ENCODE peak calls at places on chromosomes 5 and 9, in eight cellular contexts. One of them, this sample, is unnamed.

GRCh38 chr5:107672212-107673105 is 1.7 kb upstream of the EFNA5 start:
- DNase-seq in esophagus squamous epithelium: no peak
- DNase-seq in fibroblast of pulmonary artery: peak
- DNase-seq in coronary artery: peak
- DNase-seq in AG04450: peak
- DNase-seq in K562: peak
- DNase-seq in HL-60: no peak
- DNase-seq in cardiac muscle cell: peak
- DNase-seq in this sample: peak

GRCh38 chr9:13614060-13614459 is 334.6 kb upstream of the MPDZ start:
- DNase-seq in K562: no peak
- DNase-seq in esophagus squamous epithelium: no peak
- DNase-seq in HL-60: no peak
- DNase-seq in coronary artery: no peak
- DNase-seq in AG04450: no peak
- DNase-seq in fibroblast of pulmonary artery: no peak
- DNase-seq in cardiac muscle cell: no peak
- DNase-seq in this sample: no peak

GRCh38 chr5:72065751-72066255 is 41.5 kb upstream of the MAP1B start:
- DNase-seq in fibroblast of pulmonary artery: peak
- DNase-seq in esophagus squamous epithelium: no peak
- DNase-seq in coronary artery: no peak
- DNase-seq in cardiac muscle cell: peak
- DNase-seq in HL-60: no peak
- DNase-seq in K562: no peak
- DNase-seq in AG04450: no peak
- DNase-seq in this sample: peak

GRCh38 chr9:26863074-26863473 is 29.5 kb downstream of the CAAP1 start:
- DNase-seq in fibroblast of pulmonary artery: peak
- DNase-seq in coronary artery: no peak
- DNase-seq in HL-60: no peak
- DNase-seq in esophagus squamous epithelium: no peak
- DNase-seq in AG04450: no peak
- DNase-seq in cardiac muscle cell: no peak
- DNase-seq in K562: no peak
- DNase-seq in this sample: peak

GRCh38 chr5:132219981-132220380 is 7.7 kb downstream of the P4HA2 start:
- DNase-seq in coronary artery: no peak
- DNase-seq in esophagus squamous epithelium: no peak
- DNase-seq in HL-60: no peak
- DNase-seq in fibroblast of pulmonary artery: no peak
- DNase-seq in AG04450: no peak
- DNase-seq in K562: no peak
- DNase-seq in cardiac muscle cell: no peak
- DNase-seq in this sample: no peak

GRCh38 chr9:36486933-36487481 is 85.7 kb upstream of the MELK start:
- DNase-seq in fibroblast of pulmonary artery: peak
- DNase-seq in AG04450: no peak
- DNase-seq in coronary artery: peak
- DNase-seq in esophagus squamous epithelium: no peak
- DNase-seq in K562: peak
- DNase-seq in cardiac muscle cell: no peak
- DNase-seq in HL-60: peak
- DNase-seq in this sample: no peak

GRCh38 chr5:86979801-86980510 is 287.7 kb upstream of the RASA1 start:
- DNase-seq in HL-60: peak
- DNase-seq in esophagus squamous epithelium: no peak
- DNase-seq in cardiac muscle cell: no peak
- DNase-seq in AG04450: peak
- DNase-seq in fibroblast of pulmonary artery: peak
- DNase-seq in coronary artery: no peak
- DNase-seq in K562: no peak
- DNase-seq in this sample: peak

GRCh38 chr9:134738869-134739659 is 97.5 kb downstream of the COL5A1 start:
- DNase-seq in coronary artery: no peak
- DNase-seq in esophagus squamous epithelium: no peak
- DNase-seq in K562: peak
- DNase-seq in HL-60: no peak
- DNase-seq in fibroblast of pulmonary artery: peak
- DNase-seq in cardiac muscle cell: peak
- DNase-seq in AG04450: peak
- DNase-seq in this sample: peak

GRCh38 chr5:162391848-162392247 is 324.3 kb downstream of the GABRG2 start:
- DNase-seq in cardiac muscle cell: no peak
- DNase-seq in K562: no peak
- DNase-seq in HL-60: no peak
- DNase-seq in esophagus squamous epithelium: no peak
- DNase-seq in AG04450: no peak
- DNase-seq in coronary artery: no peak
- DNase-seq in fibroblast of pulmonary artery: no peak
- DNase-seq in this sample: no peak

GRCh38 chr5:31741496-31741895 is 102.6 kb downstream of the PDZD2 start:
- DNase-seq in HL-60: no peak
- DNase-seq in coronary artery: no peak
- DNase-seq in esophagus squamous epithelium: no peak
- DNase-seq in AG04450: no peak
- DNase-seq in K562: no peak
- DNase-seq in cardiac muscle cell: no peak
- DNase-seq in fibroblast of pulmonary artery: no peak
- DNase-seq in this sample: no peak

GRCh38 chr5:131109540-131110255 is 55.4 kb downstream of the HINT1 start:
- DNase-seq in coronary artery: no peak
- DNase-seq in cardiac muscle cell: peak
- DNase-seq in HL-60: no peak
- DNase-seq in AG04450: no peak
- DNase-seq in esophagus squamous epithelium: no peak
- DNase-seq in fibroblast of pulmonary artery: peak
- DNase-seq in K562: peak
- DNase-seq in this sample: peak

GRCh38 chr5:153159611-153160010 is 330.9 kb upstream of the GRIA1 start:
- DNase-seq in fibroblast of pulmonary artery: peak
- DNase-seq in coronary artery: no peak
- DNase-seq in esophagus squamous epithelium: no peak
- DNase-seq in cardiac muscle cell: no peak
- DNase-seq in AG04450: no peak
- DNase-seq in K562: no peak
- DNase-seq in HL-60: no peak
- DNase-seq in this sample: peak

GRCh38 chr9:221989-222776 is 7.5 kb downstream of the DOCK8 start:
- DNase-seq in fibroblast of pulmonary artery: no peak
- DNase-seq in HL-60: no peak
- DNase-seq in AG04450: no peak
- DNase-seq in coronary artery: no peak
- DNase-seq in cardiac muscle cell: no peak
- DNase-seq in esophagus squamous epithelium: no peak
- DNase-seq in K562: no peak
- DNase-seq in this sample: no peak

GRCh38 chr9:93346240-93347112 is 105.0 kb upstream of the FAM120A start:
- DNase-seq in coronary artery: no peak
- DNase-seq in fibroblast of pulmonary artery: no peak
- DNase-seq in cardiac muscle cell: peak
- DNase-seq in K562: no peak
- DNase-seq in AG04450: no peak
- DNase-seq in HL-60: no peak
- DNase-seq in esophagus squamous epithelium: no peak
- DNase-seq in this sample: peak

GRCh38 chr9:127224883-127225739 is 39.5 kb upstream of the GARNL3 start:
- DNase-seq in fibroblast of pulmonary artery: peak
- DNase-seq in K562: peak
- DNase-seq in HL-60: peak
- DNase-seq in cardiac muscle cell: peak
- DNase-seq in AG04450: peak
- DNase-seq in esophagus squamous epithelium: peak
- DNase-seq in coronary artery: peak
- DNase-seq in this sample: peak

GRCh38 chr9:127223810-127224177 is 40.8 kb upstream of the GARNL3 start:
- DNase-seq in K562: no peak
- DNase-seq in fibroblast of pulmonary artery: no peak
- DNase-seq in AG04450: no peak
- DNase-seq in coronary artery: no peak
- DNase-seq in esophagus squamous epithelium: no peak
- DNase-seq in cardiac muscle cell: peak
- DNase-seq in HL-60: no peak
- DNase-seq in this sample: no peak

GRCh38 chr9:127223266-127223665 is 41.3 kb upstream of the GARNL3 start:
- DNase-seq in HL-60: no peak
- DNase-seq in AG04450: no peak
- DNase-seq in coronary artery: no peak
- DNase-seq in esophagus squamous epithelium: no peak
- DNase-seq in fibroblast of pulmonary artery: no peak
- DNase-seq in cardiac muscle cell: no peak
- DNase-seq in K562: no peak
- DNase-seq in this sample: no peak

GRCh38 chr9:127225747-127226646 is 38.6 kb upstream of the GARNL3 start:
- DNase-seq in cardiac muscle cell: peak
- DNase-seq in K562: no peak
- DNase-seq in esophagus squamous epithelium: no peak
- DNase-seq in coronary artery: no peak
- DNase-seq in fibroblast of pulmonary artery: no peak
- DNase-seq in HL-60: no peak
- DNase-seq in AG04450: no peak
- DNase-seq in this sample: peak

DNA sequence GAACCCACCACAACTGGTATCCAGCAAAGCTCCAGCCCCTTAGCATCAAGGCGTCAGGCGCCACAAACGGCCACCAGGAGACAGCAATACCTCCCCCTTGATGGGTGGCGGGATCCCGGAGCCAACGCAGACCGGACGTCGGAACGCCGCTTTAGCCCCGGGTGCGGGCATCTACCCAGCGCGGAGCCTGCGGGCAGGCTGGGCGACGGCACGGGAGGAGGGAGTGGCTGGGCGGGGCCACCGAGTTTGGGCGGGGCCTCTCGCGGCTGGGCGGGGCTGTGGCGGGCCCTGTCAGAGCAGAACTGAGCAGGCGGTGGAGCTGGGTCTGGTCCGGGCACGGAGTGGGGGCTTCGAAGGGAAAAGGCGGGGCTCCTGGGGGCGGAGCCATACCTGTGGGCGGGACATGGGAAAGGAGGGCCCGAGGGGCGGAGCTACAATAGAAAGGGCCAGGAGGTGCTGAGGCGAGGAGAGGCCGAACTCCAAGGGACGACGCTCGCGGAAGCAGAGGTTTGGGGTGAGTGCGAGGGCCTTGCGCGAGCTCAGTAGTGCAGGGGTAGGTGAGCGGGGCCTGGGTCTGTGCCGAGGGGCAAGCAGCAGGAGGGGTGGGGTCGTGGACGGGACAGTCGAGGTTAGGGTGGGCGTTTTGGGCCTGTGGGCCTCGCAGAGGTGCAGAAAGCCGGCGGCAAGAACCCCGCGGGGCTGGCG is 40.2 kb upstream of the GARNL3 start:
- DNase-seq in esophagus squamous epithelium: peak
- DNase-seq in coronary artery: peak
- DNase-seq in fibroblast of pulmonary artery: peak
- DNase-seq in HL-60: peak
- DNase-seq in AG04450: no peak
- DNase-seq in cardiac muscle cell: peak
- DNase-seq in K562: peak
- DNase-seq in this sample: peak
- TF ChIP-seq CTCF in esophagus squamous epithelium: no peak
- TF ChIP-seq CTCF in coronary artery: no peak
- TF ChIP-seq CTCF in fibroblast of pulmonary artery: peak
- TF ChIP-seq CTCF in HL-60: no peak
- TF ChIP-seq CTCF in AG04450: no peak
- TF ChIP-seq CTCF in cardiac muscle cell: peak
- TF ChIP-seq CTCF in K562: peak
- TF ChIP-seq CTCF in this sample: peak

GRCh38 chr5:173238312-173239232 is 3.6 kb upstream of the NKX2-5 start:
- DNase-seq in cardiac muscle cell: peak
- DNase-seq in K562: no peak
- DNase-seq in fibroblast of pulmonary artery: no peak
- DNase-seq in AG04450: no peak
- DNase-seq in coronary artery: no peak
- DNase-seq in esophagus squamous epithelium: no peak
- DNase-seq in HL-60: no peak
- DNase-seq in this sample: no peak
- TF ChIP-seq CTCF in cardiac muscle cell: no peak
- TF ChIP-seq CTCF in K562: no peak
- TF ChIP-seq CTCF in fibroblast of pulmonary artery: no peak
- TF ChIP-seq CTCF in AG04450: no peak
- TF ChIP-seq CTCF in coronary artery: no peak
- TF ChIP-seq CTCF in esophagus squamous epithelium: no peak
- TF ChIP-seq CTCF in HL-60: no peak
- TF ChIP-seq CTCF in this sample: no peak

GRCh38 chr5:78545406-78545805 is 103.2 kb downstream of the LHFPL2 start:
- DNase-seq in esophagus squamous epithelium: no peak
- DNase-seq in coronary artery: no peak
- DNase-seq in cardiac muscle cell: no peak
- DNase-seq in fibroblast of pulmonary artery: no peak
- DNase-seq in K562: no peak
- DNase-seq in AG04450: no peak
- DNase-seq in HL-60: no peak
- DNase-seq in this sample: no peak

GRCh38 chr5:78544531-78545200 is 103.9 kb downstream of the LHFPL2 start:
- DNase-seq in K562: no peak
- DNase-seq in AG04450: no peak
- DNase-seq in HL-60: no peak
- DNase-seq in fibroblast of pulmonary artery: peak
- DNase-seq in cardiac muscle cell: no peak
- DNase-seq in esophagus squamous epithelium: no peak
- DNase-seq in coronary artery: no peak
- DNase-seq in this sample: peak

GRCh38 chr5:78542321-78542840 is 106.2 kb downstream of the LHFPL2 start:
- DNase-seq in AG04450: no peak
- DNase-seq in HL-60: no peak
- DNase-seq in cardiac muscle cell: no peak
- DNase-seq in fibroblast of pulmonary artery: no peak
- DNase-seq in esophagus squamous epithelium: no peak
- DNase-seq in K562: no peak
- DNase-seq in coronary artery: no peak
- DNase-seq in this sample: no peak

GRCh38 chr5:78543916-78544315 is 104.7 kb downstream of the LHFPL2 start:
- DNase-seq in fibroblast of pulmonary artery: no peak
- DNase-seq in HL-60: no peak
- DNase-seq in esophagus squamous epithelium: no peak
- DNase-seq in coronary artery: no peak
- DNase-seq in K562: no peak
- DNase-seq in cardiac muscle cell: no peak
- DNase-seq in AG04450: no peak
- DNase-seq in this sample: no peak

GRCh38 chr5:78543292-78543691 is 105.3 kb downstream of the LHFPL2 start:
- DNase-seq in AG04450: no peak
- DNase-seq in esophagus squamous epithelium: no peak
- DNase-seq in fibroblast of pulmonary artery: no peak
- DNase-seq in HL-60: no peak
- DNase-seq in coronary artery: no peak
- DNase-seq in cardiac muscle cell: no peak
- DNase-seq in K562: no peak
- DNase-seq in this sample: no peak
- TF ChIP-seq CTCF in AG04450: no peak
- TF ChIP-seq CTCF in esophagus squamous epithelium: no peak
- TF ChIP-seq CTCF in fibroblast of pulmonary artery: no peak
- TF ChIP-seq CTCF in HL-60: no peak
- TF ChIP-seq CTCF in coronary artery: no peak
- TF ChIP-seq CTCF in cardiac muscle cell: no peak
- TF ChIP-seq CTCF in K562: no peak
- TF ChIP-seq CTCF in this sample: no peak

DNA sequence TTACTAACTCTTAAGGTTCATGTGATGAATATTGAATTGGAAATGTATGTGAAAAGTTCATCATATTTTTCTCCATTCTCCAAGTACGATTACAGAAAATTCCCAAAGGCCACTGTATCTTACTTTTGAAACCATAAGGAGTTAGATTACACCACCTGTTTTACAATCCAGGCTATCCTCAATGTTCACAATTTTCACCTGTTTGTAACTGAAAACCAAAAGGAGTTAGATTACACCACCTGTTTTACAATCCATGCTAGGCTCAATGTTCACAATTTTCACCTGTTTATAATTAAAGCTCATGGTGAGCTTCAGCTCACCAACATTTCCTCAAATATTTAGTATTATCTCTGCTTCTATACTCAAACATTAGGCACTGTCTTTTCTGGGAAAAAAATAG is 188.0 kb downstream of the HCN1 start:
- DNase-seq in fibroblast of pulmonary artery: no peak
- DNase-seq in HL-60: no peak
- DNase-seq in esophagus squamous epithelium: no peak
- DNase-seq in cardiac muscle cell: no peak
- DNase-seq in K562: no peak
- DNase-seq in AG04450: no peak
- DNase-seq in coronary artery: no peak
- DNase-seq in this sample: no peak
- TF ChIP-seq CTCF in fibroblast of pulmonary artery: no peak
- TF ChIP-seq CTCF in HL-60: no peak
- TF ChIP-seq CTCF in esophagus squamous epithelium: no peak
- TF ChIP-seq CTCF in cardiac muscle cell: no peak
- TF ChIP-seq CTCF in K562: no peak
- TF ChIP-seq CTCF in AG04450: no peak
- TF ChIP-seq CTCF in coronary artery: no peak
- TF ChIP-seq CTCF in this sample: no peak